ENCODE peak calls at places on chromosomes 12 and 14, in five cellular contexts. R, E, M, W and G are unnamed samples.

GRCh38 chr14:73238262-73238852 is 1.1 kb downstream of the PAPLN start:
- DNase-seq in R (no peak), W (no peak), E (no peak), M (no peak), G (no peak)

GRCh38 chr14:103533999-103534575 is 5.1 kb downstream of the TRMT61A start:
- DNase-seq in R (no peak), E (peak), W (no peak), M (no peak), G (peak)

GRCh38 chr14:65299837-65300236 is 112.7 kb upstream of the FUT8 start:
- DNase-seq in R (no peak), E (no peak), M (no peak), W (peak), G (no peak)

GRCh38 chr12:34395056-34396005 is 373.0 kb downstream of the ALG10 start:
- DNase-seq in M (no peak), E (no peak), W (no peak), R (no peak), G (no peak)

GRCh38 chr14:31122098-31122611 is 85.4 kb downstream of the HECTD1 start:
- DNase-seq in R (peak), M (no peak), W (no peak), E (no peak), G (no peak)

GRCh38 chr14:21525571-21525970 is 575 bp downstream of the SALL2 start:
- DNase-seq in M (no peak), R (no peak), W (peak), E (no peak), G (peak)

GRCh38 chr14:65231286-65231980 is 129.1 kb upstream of the MAX start:
- DNase-seq in R (no peak), M (no peak), W (no peak), E (no peak), G (no peak)

GRCh38 chr12:116454950-116455447 is 104.2 kb upstream of the MAP1LC3B2 start:
- DNase-seq in R (no peak), W (no peak), M (no peak), E (no peak), G (no peak)

GRCh38 chr12:26631846-26632245 is 201.1 kb downstream of the ITPR2 start:
- DNase-seq in W (no peak), M (no peak), E (no peak), R (no peak), G (no peak)

GRCh38 chr14:72828604-72829003 is 65.3 kb downstream of the DPF3 start:
- DNase-seq in M (no peak), W (no peak), R (no peak), E (no peak), G (no peak)

GRCh38 chr12:110109037-110109836 is 14.9 kb upstream of the IFT81 start:
- DNase-seq in E (no peak), R (no peak), M (no peak), W (peak), G (no peak)

GRCh38 chr12:106137456-106138278 is 1.1 kb downstream of the NUAK1 start:
- DNase-seq in E (peak), M (no peak), R (no peak), W (no peak), G (peak)

GRCh38 chr14:20494935-20495766 is 10.2 kb upstream of the RNASE10 start:
- DNase-seq in W (no peak), E (no peak), R (no peak), M (no peak), G (no peak)

GRCh38 chr14:37196604-37197420 is 925 bp upstream of the MIPOL1 start:
- DNase-seq in R (no peak), W (no peak), M (no peak), E (no peak), G (no peak)

GRCh38 chr14:70685480-70686197 is 43.9 kb downstream of the TTC9 start:
- DNase-seq in M (no peak), R (no peak), W (no peak), E (peak), G (no peak)

GRCh38 chr14:47675489-47676300 is at the start of gene MDGA2:
- DNase-seq in W (no peak), M (peak), E (peak), R (no peak), G (peak)

GRCh38 chr14:43640718-43641267 is 866.3 kb downstream of the FSCB start:
- DNase-seq in E (no peak), R (no peak), M (no peak), W (no peak), G (no peak)

GRCh38 chr14:105899071-105899641 is 372.8 kb downstream of the TMEM121 start:
- DNase-seq in E (no peak), W (peak), M (no peak), R (no peak), G (no peak)

GRCh38 chr12:47767197-47767724 is 5.8 kb upstream of the SLC48A1 start:
- DNase-seq in E (no peak), R (peak), W (peak), M (peak), G (no peak)

GRCh38 chr12:118151755-118152154 is 15.8 kb downstream of the PEBP1 start:
- DNase-seq in E (no peak), R (no peak), W (no peak), M (no peak), G (no peak)

GRCh38 chr14:101068958-101069549 is 165.5 kb upstream of the RTL1 start:
- DNase-seq in R (no peak), W (no peak), E (no peak), M (no peak), G (no peak)

GRCh38 chr14:104433401-104434213 is 146.0 kb upstream of the C14orf180 start:
- DNase-seq in M (no peak), W (no peak), E (no peak), R (no peak), G (no peak)

GRCh38 chr12:26156201-26156871 is 31.5 kb upstream of the BHLHE41 start:
- DNase-seq in W (no peak), E (no peak), M (peak), R (peak), G (no peak)

GRCh38 chr14:64663174-64663573 is 41.0 kb upstream of the PLEKHG3 start:
- DNase-seq in M (no peak), R (no peak), E (no peak), W (no peak), G (no peak)

GRCh38 chr12:80017261-80017870 is 82.0 kb upstream of the OTOGL start:
- DNase-seq in W (no peak), E (no peak), R (no peak), M (no peak), G (no peak)

GRCh38 chr12:7756993-7757392 is 8.0 kb upstream of the NANOGNB start:
- DNase-seq in R (no peak), E (no peak), M (no peak), W (no peak), G (no peak)

GRCh38 chr12:48106574-48107251 is 834 bp upstream of the SENP1 start:
- DNase-seq in M (no peak), R (no peak), W (no peak), E (no peak), G (no peak)

GRCh38 chr12:121961195-121961879 is 42.9 kb downstream of the CFAP251 start:
- DNase-seq in R (no peak), M (no peak), E (no peak), W (no peak), G (no peak)